ENCODE peak calls at places on chromosomes 16 and 17, in seven cellular contexts. L is cardiac fibroblast, C is cardiac muscle cell, Y is brain microvascular endothelial cell, U is fibroblast of lung, H is heart right ventricle, F is Panc1. S is an unnamed sample.

GRCh38 chr16:73048292-73049050 is 543 bp upstream of the ZFHX3 start:
- DNase-seq in C (peak), Y (no peak), U (no peak), F (no peak), H (peak), L (peak), S (peak)

GRCh38 chr16:35185366-35186044 is 1726.1 kb downstream of the TP53TG3F start:
- DNase-seq in H (no peak), L (no peak), F (no peak), U (no peak), C (no peak), Y (no peak), S (no peak)

GRCh38 chr17:66727634-66728570 is 107.0 kb upstream of the CACNG5 start:
- DNase-seq in U (peak), C (peak), Y (peak), H (peak), L (peak), F (peak), S (peak)

GRCh38 chr17:81057079-81057730 is 22.3 kb downstream of the BAIAP2 start:
- DNase-seq in Y (no peak), U (no peak), C (peak), F (no peak), H (no peak), L (peak), S (peak)

GRCh38 chr17:63704259-63704576 is 4.3 kb upstream of the LIMD2 start:
- DNase-seq in H (no peak), Y (no peak), L (no peak), C (no peak), F (no peak), U (no peak), S (peak)

GRCh38 chr16:1309888-1310831 is 724 bp downstream of the UBE2I start:
- DNase-seq in U (peak), Y (peak), C (no peak), F (no peak), H (peak), L (peak), S (peak)

GRCh38 chr17:20304961-20305360 is 162.4 kb downstream of the LGALS9B start:
- DNase-seq in C (no peak), Y (no peak), H (no peak), L (no peak), F (no peak), U (no peak), S (no peak)

GRCh38 chr16:59591480-59591879 is 857.4 kb upstream of the GOT2 start:
- DNase-seq in C (no peak), H (no peak), L (peak), F (no peak), Y (no peak), U (peak), S (no peak)

GRCh38 chr17:2347805-2348685 is 10.7 kb downstream of the SGSM2 start:
- DNase-seq in H (no peak), F (no peak), Y (peak), L (peak), C (peak), U (peak), S (no peak)

GRCh38 chr17:82160081-82160480 is 52.6 kb downstream of the CCDC57 start:
- DNase-seq in U (no peak), Y (peak), F (no peak), C (no peak), H (no peak), L (peak), S (no peak)

GRCh38 chr16:4790261-4790660 is 2.1 kb upstream of the SEPTIN12 start:
- DNase-seq in H (no peak), L (no peak), F (no peak), U (no peak), Y (no peak), C (no peak), S (peak)

GRCh38 chr16:57115504-57116182 is 23.3 kb downstream of the CPNE2 start:
- DNase-seq in H (peak), C (no peak), U (peak), L (peak), Y (peak), F (no peak), S (no peak)

GRCh38 chr17:64377769-64378282 is 12.8 kb downstream of the PECAM1 start:
- DNase-seq in H (no peak), Y (no peak), F (no peak), C (no peak), L (peak), U (peak), S (no peak)

GRCh38 chr17:6465206-6466003 is 21.1 kb downstream of the PIMREG start:
- DNase-seq in F (no peak), C (no peak), L (no peak), H (no peak), U (no peak), Y (no peak), S (no peak)

GRCh38 chr17:57990037-57990436 is 2.0 kb upstream of the VEZF1 start:
- DNase-seq in Y (no peak), F (no peak), C (no peak), U (no peak), H (no peak), L (no peak), S (no peak)

GRCh38 chr17:51035436-51035835 is 85.2 kb downstream of the SPAG9 start:
- DNase-seq in U (peak), L (peak), C (peak), Y (peak), H (no peak), F (no peak), S (no peak)

GRCh38 chr17:33385133-33385532 is 92.0 kb upstream of the ASIC2 start:
- DNase-seq in U (no peak), C (peak), L (no peak), Y (no peak), F (no peak), H (no peak), S (no peak)

GRCh38 chr16:14302031-14302398 is 230.9 kb downstream of the MRTFB start:
- DNase-seq in L (peak), C (peak), F (no peak), H (peak), Y (no peak), U (peak), S (peak)

GRCh38 chr17:1646199-1646875 is 805 bp upstream of the SCARF1 start:
- DNase-seq in C (no peak), Y (no peak), L (no peak), H (no peak), F (no peak), U (no peak), S (peak)

GRCh38 chr17:19508327-19508867 is 25.3 kb upstream of the SLC47A1 start:
- DNase-seq in H (peak), C (no peak), L (no peak), Y (no peak), F (no peak), U (no peak), S (peak)

GRCh38 chr16:68235882-68236803 is at the start of gene ESRP2:
- DNase-seq in H (no peak), U (no peak), Y (no peak), L (no peak), C (peak), F (no peak), S (peak)

GRCh38 chr17:44438634-44439033 is 49.2 kb upstream of the ITGA2B start:
- DNase-seq in H (peak), Y (no peak), U (no peak), C (peak), L (peak), F (no peak), S (no peak)

GRCh38 chr17:2192367-2193028 is 111.1 kb downstream of the SMG6 start:
- DNase-seq in L (peak), H (no peak), U (peak), F (no peak), C (no peak), Y (peak), S (no peak)

GRCh38 chr17:4604111-4604644 is 19.8 kb downstream of the SMTNL2 start:
- DNase-seq in L (peak), Y (peak), U (peak), H (peak), C (peak), F (no peak), S (no peak)

DNA sequence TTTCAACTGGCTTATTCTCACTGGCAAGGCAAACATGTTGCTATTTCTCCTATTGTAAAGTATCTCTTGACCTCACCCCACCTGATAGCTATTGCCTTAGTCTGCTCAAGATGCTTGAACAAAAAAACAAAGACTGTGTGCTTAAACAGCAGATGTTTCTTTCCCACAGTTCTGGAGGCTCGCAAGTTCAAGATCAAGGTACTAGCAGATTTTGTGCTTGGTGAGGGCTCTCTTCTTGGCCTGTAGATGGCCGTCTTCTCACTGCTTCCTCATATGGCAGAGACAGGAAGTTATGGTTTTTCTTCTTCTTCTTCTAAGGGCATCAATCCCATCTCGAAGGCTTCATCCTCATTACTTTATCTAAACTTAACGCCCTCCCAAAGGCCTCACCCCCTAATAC is 109.7 kb upstream of the CLEC3A start:
- DNase-seq in Y (no peak), C (no peak), F (no peak), L (no peak), U (no peak), H (no peak), S (no peak)
- TF ChIP-seq CTCF in Y (no peak), C (no peak), F (no peak), L (no peak), U (no peak), H (no peak), S (no peak)

GRCh38 chr17:29933379-29933778 is 3.4 kb upstream of the SSH2 start:
- DNase-seq in C (peak), Y (peak), F (no peak), L (peak), U (peak), H (no peak), S (no peak)
- TF ChIP-seq CTCF in C (peak), Y (peak), F (peak), L (peak), U (peak), H (no peak), S (no peak)

DNA sequence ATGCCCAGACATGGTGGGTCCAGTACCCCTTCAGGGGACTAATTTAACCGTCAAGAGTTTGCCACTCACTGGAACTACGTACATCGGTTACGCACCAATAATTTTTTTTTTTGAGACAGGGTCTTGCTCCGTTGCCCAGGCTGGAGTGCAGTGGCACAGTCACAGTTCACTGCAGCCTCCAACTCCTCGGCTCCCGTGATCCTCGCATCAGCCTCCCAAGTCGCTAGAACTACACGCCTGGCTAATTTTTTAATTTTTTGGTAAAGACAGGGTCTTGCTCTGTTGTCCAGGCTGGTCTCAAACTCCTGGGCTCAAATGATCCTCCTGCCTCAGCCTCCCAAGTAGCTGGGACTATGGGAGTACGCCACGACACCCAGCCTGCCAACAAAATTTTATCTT is 15.6 kb downstream of the RPH3AL start:
- DNase-seq in H (no peak), C (no peak), U (no peak), Y (no peak), F (no peak), L (no peak), S (no peak)
- TF ChIP-seq CTCF in H (no peak), C (no peak), U (no peak), Y (no peak), F (no peak), L (no peak), S (no peak)

DNA sequence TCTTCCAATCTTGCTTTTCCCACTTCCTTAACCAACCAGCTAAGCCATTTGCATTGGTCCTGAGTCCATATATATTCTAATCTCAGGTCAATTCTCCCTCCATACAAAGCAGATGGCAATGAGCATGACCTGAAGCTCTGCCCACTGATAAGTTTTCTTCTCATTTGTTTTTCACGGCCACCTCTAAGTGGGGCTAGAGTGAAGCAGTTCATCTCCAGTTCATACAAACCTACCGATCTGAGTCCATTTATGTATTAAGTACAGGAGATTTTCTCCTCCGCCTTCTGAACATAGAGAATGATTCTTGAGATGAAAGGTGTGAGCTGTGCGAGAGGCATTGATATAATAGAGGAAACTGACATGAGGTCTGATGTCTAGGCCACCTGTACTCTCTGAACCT is 330.0 kb downstream of the PMP22 start:
- DNase-seq in L (no peak), U (no peak), H (no peak), F (no peak), Y (no peak), C (no peak), S (no peak)
- TF ChIP-seq CTCF in L (no peak), U (no peak), H (no peak), F (no peak), Y (no peak), C (no peak), S (no peak)

GRCh38 chr17:79429864-79430494 is 180.9 kb downstream of the RBFOX3 start:
- DNase-seq in L (no peak), H (no peak), Y (no peak), U (no peak), F (no peak), C (no peak), S (no peak)

GRCh38 chr17:79425686-79426085 is 185.2 kb downstream of the RBFOX3 start:
- DNase-seq in L (no peak), Y (no peak), H (no peak), U (no peak), C (no peak), F (no peak), S (no peak)

GRCh38 chr17:79424471-79425185 is 186.2 kb downstream of the RBFOX3 start:
- DNase-seq in L (no peak), C (no peak), F (no peak), Y (no peak), H (no peak), U (no peak), S (peak)

GRCh38 chr17:79428988-79429387 is 181.9 kb downstream of the RBFOX3 start:
- DNase-seq in H (no peak), F (no peak), Y (no peak), L (no peak), U (no peak), C (no peak), S (no peak)

DNA sequence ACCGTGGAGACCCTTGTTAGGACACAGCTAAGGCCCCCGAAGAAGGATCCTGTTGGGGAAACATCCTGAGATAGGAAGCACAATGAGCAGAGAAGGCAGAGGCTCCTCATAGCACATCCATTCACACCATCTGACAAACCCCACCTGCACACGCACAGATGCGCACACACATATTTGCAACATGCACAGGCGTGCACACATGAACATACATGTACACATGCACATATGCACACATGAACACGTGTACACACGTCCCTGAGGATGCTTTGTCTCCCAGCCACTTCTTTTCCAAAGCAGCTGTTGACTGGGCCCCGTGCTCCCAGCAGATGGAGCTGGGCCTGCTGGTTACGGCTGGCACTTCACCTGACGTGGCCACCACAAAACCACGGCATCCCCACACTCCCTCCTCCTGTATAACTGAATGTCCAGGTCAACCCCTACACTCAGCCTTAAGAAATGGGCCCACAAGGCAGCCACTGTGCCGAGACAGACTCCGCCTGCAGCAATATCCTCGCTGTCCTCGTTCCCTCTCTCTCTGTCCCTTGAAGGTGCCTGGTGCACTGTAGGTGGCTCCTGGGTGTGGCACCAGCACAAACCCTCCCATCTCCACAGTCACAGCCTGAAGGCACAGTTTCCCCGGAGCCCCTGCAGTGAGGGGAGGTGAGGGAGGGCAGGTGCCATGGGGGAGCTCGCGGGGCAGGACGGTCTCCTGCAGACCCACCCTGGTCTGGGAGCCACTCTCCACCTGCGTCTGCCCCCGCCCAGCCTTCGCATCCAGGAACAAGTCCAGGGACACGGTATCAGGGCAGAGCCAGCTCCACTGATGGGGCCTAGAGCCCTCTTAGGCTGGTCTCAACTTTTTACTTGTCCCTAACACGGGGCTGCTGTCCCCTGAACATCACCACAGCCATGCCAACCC is 183.0 kb downstream of the RBFOX3 start:
- DNase-seq in Y (no peak), U (no peak), F (no peak), C (no peak), H (no peak), L (no peak), S (peak)
- TF ChIP-seq CTCF in Y (no peak), U (no peak), F (no peak), C (no peak), H (no peak), L (no peak), S (no peak)

S was measured in left lung.